ENCODE peak calls at places on chromosomes 7 and 10, in seven cellular contexts. G, E, Z, L, P, I and X are unnamed samples. For H3K4me1, the result is how much of the 10 kb centered on the place peaks cover.

GRCh38 chr7:149254181-149254858 is 7.7 kb upstream of the ZNF783 start:
- DNase-seq in P (peak), L (no peak), I (no peak), E (no peak), G (no peak), Z (no peak), X (no peak)

GRCh38 chr10:6958254-6958653 is 378.2 kb upstream of the PRKCQ start:
- DNase-seq in G (no peak), I (no peak), L (no peak), Z (no peak), E (no peak), P (no peak), X (no peak)

GRCh38 chr7:42440951-42441350 is 203.9 kb upstream of the GLI3 start:
- DNase-seq in E (no peak), Z (no peak), G (no peak), I (no peak), P (no peak), L (no peak), X (no peak)

GRCh38 chr7:36011588-36011965 is 141.5 kb upstream of the EEPD1 start:
- DNase-seq in G (no peak), L (no peak), P (no peak), E (no peak), Z (no peak), I (no peak), X (no peak)

GRCh38 chr7:130266961-130267321 is 278 bp downstream of the CPA2 start:
- DNase-seq in P (no peak), I (no peak), E (no peak), Z (no peak), L (no peak), G (no peak), X (no peak)

GRCh38 chr7:29805031-29805430 is 1.3 kb upstream of the WIPF3 start:
- DNase-seq in P (no peak), G (no peak), I (no peak), L (no peak), E (no peak), Z (no peak), X (no peak)

GRCh38 chr10:89845541-89846275 is 144.3 kb downstream of the KIF20B start:
- DNase-seq in E (no peak), I (no peak), G (no peak), L (no peak), Z (peak), P (no peak), X (no peak)

GRCh38 chr7:74256446-74257408 is 2.5 kb upstream of the RFC2 start:
- DNase-seq in Z (peak), G (no peak), I (no peak), L (no peak), E (no peak), P (no peak), X (no peak)

GRCh38 chr7:27746978-27747377 is 7.0 kb downstream of the TAX1BP1 start:
- DNase-seq in L (no peak), P (no peak), G (no peak), I (no peak), E (no peak), Z (peak), X (no peak)

GRCh38 chr7:30476401-30477145 is 2.0 kb downstream of the NOD1 start:
- DNase-seq in G (no peak), P (no peak), L (peak), Z (no peak), E (no peak), I (no peak), X (no peak)

GRCh38 chr7:28070311-28071055 is 110.1 kb downstream of the JAZF1 start:
- DNase-seq in Z (no peak), I (no peak), L (no peak), P (no peak), E (no peak), G (no peak), X (no peak)

DNA sequence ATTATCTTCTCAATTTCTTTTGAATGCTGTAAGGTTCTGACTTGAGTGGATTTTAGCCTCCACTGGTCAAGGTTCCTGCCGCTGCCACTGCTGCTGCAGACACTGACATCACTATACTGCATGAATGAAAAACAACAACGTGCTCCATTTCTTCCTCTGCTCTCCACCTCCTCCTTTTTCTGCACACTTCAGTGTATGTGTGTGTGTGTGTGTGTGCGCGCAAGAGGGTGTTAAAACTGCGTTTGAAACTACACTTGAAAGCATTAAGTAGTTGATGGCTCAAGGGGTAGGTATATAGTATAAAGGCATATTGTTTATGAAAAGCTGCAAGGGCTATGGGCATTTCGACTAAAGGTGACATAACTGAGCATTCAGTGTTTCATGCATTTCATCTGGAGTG is 3.5 kb downstream of the GLCCI1 start:
- DNase-seq in I (no peak), E (no peak), P (no peak), Z (peak), L (no peak), G (no peak), X (no peak)
- TF ChIP-seq POLR2A in I (no peak), E (no peak), P (no peak), Z (no peak), L (no peak), G (no peak), X (no peak)

GRCh38 chr7:101857358-101857794 is 40.0 kb downstream of the CUX1 start:
- DNase-seq in I (no peak), L (no peak), G (no peak), E (no peak), Z (no peak), P (no peak), X (no peak)
- H3K4me1 ChIP-seq in I (under half), L (under half), G (under half), E (half or more), Z (under half), P (under half), X (under half)

DNA sequence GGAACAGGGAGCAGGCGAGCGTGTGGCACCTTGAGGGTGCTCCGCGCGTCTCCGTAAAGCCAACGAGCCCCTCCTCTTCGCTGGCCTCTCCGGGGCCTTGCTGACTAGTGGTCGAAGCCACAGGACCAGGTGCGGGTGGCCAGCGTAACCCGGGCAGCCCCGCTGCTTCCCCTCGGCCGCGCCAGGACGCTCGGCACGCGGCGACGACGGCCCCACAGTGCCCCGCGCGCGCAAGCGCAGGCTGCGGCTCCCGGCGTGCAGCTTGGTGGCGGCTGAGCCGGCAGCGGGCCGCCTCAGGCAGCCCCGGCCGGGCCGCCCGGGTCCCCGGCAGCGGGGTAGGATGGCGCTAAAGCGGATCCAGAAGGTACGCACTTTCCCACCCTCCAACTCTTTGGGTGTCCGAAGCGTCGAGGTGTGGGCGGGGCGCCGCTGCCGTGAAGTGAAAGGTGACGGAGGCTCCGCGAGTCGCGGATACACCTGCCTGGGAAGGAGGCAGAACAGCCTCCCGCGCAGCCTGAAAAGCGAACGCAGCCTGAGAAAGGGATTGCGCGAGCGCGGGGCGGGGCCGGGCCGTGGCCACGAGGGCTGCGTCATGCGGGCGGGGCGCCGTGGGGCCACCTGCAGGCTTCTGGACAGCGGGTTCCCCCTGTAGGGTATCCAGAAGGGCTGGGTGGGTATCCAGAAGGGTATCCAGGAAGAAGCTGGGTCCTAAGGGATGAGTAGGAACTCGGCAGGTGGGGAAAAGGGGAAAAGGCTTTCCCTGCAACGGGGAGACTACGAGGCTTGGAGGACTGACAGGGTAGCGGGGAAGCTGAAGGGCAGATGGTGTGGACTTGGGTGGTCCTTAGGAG is at the start of gene UBE2D4:
- DNase-seq in P (peak), I (peak), E (peak), L (peak), G (peak), Z (peak), X (peak)
- TF ChIP-seq CTCF in P (no peak), I (no peak), E (no peak), L (peak), G (peak), Z (no peak), X (no peak)

GRCh38 chr10:26723016-26723415 is 25.5 kb downstream of the PDSS1 start:
- DNase-seq in Z (no peak), G (no peak), P (no peak), E (no peak), L (no peak), I (no peak), X (no peak)

GRCh38 chr10:26725837-26726727 is 28.6 kb downstream of the PDSS1 start:
- DNase-seq in G (peak), Z (peak), L (no peak), I (no peak), P (peak), E (peak), X (peak)

GRCh38 chr10:26717476-26717875 is 20.0 kb downstream of the PDSS1 start:
- DNase-seq in Z (no peak), E (no peak), I (no peak), L (no peak), G (no peak), P (no peak), X (no peak)

GRCh38 chr10:26727005-26727404 is 29.5 kb downstream of the PDSS1 start:
- DNase-seq in Z (no peak), P (no peak), E (no peak), I (no peak), G (no peak), L (no peak), X (no peak)

DNA sequence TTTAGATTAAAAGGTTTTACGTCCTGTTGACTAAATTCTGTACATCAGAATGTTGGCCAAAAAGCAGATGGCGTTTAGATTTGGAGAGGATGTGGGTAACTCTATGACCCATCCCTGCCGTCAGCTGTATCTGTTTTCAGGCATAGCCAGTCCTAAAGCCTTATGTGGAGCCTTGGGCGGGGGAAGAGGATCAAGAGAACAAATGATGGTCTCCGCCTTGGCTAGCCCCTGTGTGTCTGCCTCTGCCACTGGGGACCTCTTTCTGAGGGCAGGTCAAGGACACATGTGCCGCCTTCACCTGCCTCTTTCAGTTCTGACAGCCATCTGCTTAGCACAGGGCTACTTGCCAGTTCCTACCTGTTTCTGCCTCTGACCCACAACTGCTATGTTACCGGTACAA is 24.1 kb downstream of the PDSS1 start:
- DNase-seq in Z (no peak), G (peak), E (no peak), L (no peak), P (peak), I (no peak), X (no peak)
- TF ChIP-seq POLR2A in Z (no peak), G (no peak), E (no peak), L (no peak), P (no peak), I (no peak), X (no peak)

GRCh38 chr10:127921751-127922140 is 14.8 kb downstream of the PTPRE start:
- DNase-seq in G (no peak), L (no peak), Z (no peak), I (no peak), P (no peak), E (peak), X (no peak)

GRCh38 chr10:127922206-127922605 is 15.3 kb downstream of the PTPRE start:
- DNase-seq in G (no peak), L (no peak), I (no peak), Z (no peak), E (peak), P (no peak), X (no peak)

GRCh38 chr10:127919418-127920191 is 12.7 kb downstream of the PTPRE start:
- DNase-seq in P (no peak), G (no peak), L (no peak), I (no peak), E (peak), Z (peak), X (no peak)

GRCh38 chr10:127920319-127921074 is 13.6 kb downstream of the PTPRE start:
- DNase-seq in L (no peak), P (no peak), G (no peak), I (no peak), Z (no peak), E (peak), X (no peak)

GRCh38 chr10:127921075-127921750 is 14.3 kb downstream of the PTPRE start:
- DNase-seq in L (no peak), I (no peak), G (no peak), P (no peak), Z (no peak), E (peak), X (no peak)
- H3K4me1 ChIP-seq in L (under half), I (under half), G (under half), P (under half), Z (under half), E (half or more), X (under half)

DNA sequence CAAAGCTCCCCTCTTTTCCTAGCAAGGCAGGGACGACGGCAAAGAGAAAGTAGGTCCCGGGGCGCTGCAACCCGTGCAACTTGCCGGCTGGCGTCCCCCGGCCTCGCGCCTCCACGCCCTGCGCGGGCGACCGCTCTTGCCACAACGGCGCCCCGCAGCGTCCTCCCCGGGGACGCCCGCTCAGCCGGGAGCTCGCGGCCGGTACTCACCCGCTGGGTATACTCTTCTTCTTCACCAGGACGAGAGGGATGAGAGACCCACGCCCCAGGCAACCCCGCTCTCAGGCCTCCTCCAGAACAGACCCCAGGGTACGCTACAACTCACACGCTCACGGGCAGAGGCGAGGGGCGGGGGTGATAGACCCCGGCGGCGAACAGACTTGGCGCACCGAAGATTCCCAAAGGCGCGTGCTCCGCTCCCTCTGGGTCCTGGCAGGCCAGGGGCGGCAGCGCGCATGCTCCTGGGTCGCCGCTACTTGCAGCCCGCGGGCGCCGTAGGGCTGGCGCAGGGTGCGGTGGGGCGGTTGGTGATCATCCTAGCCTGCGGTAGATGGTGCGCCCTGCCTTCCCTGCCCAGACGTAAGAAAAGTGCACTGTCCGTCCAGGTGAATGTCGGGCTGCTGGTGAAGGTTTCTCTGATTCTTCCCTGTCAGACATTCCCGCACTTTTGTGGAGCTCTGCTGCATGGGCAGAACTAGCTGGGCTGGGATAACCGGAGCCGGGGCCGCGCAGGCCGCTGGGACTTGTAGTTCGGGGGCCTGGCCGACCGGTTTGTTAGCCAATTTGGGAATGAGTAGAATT is at the start of gene CC2D2B:
- DNase-seq in Z (peak), L (peak), G (peak), P (peak), I (peak), E (peak), X (peak)
- TF ChIP-seq CTCF in Z (peak), L (no peak), G (no peak), P (no peak), I (no peak), E (peak), X (peak)